ENCODE peak calls at places on chromosomes 12 and 14, in seven cellular contexts. W is KG1; V is activated CD8-positive, alpha-beta memory T cell treated with anti-CD3 and anti-CD28 coated beads, Interleukin-2, amount 50 U/mL, for 48 hours; A is NCI-H1417; Y is pancreas; T is NCI-H1436; B is EL. R is an unnamed sample.
A peak's percentile ranks its signal among the peaks of the same experiment; 100 is the strongest.

GRCh38 chr12:76881152-76881551 is 2.3 kb upstream of the CSRP2 start:
- DNase-seq in W (no peak), V (no peak), A (peak; percentile 31), Y (no peak), T (no peak), B (no peak), R (no peak)

GRCh38 chr12:111925171-111925570 is 83.1 kb downstream of the MAPKAPK5 start:
- DNase-seq in W (no peak), V (no peak), A (no peak), Y (no peak), T (no peak), B (no peak), R (no peak)

GRCh38 chr14:81319946-81320345 is 80.2 kb downstream of the STON2 start:
- DNase-seq in W (no peak), V (no peak), A (no peak), Y (no peak), T (no peak), B (no peak), R (no peak)

GRCh38 chr12:102334765-102335164 is 137.1 kb upstream of the PMCH start:
- DNase-seq in W (no peak), V (no peak), A (no peak), Y (no peak), T (no peak), B (no peak), R (no peak)

GRCh38 chr12:46671102-46671501 is 154.7 kb downstream of the SLC38A4 start:
- DNase-seq in W (no peak), V (no peak), A (no peak), Y (no peak), T (no peak), B (no peak), R (no peak)

GRCh38 chr14:64891839-64892375 is 12.2 kb upstream of the SPTB start:
- DNase-seq in W (peak; percentile 47), V (no peak), A (peak; percentile 75), Y (no peak), T (peak; percentile 73), B (peak; percentile 61), R (peak; percentile 92)

GRCh38 chr12:56081393-56082347 is 1.7 kb downstream of the ERBB3 start:
- DNase-seq in W (no peak), V (no peak), A (no peak), Y (peak; percentile 61), T (no peak), B (no peak), R (no peak)

GRCh38 chr12:51049525-51049924 is 1.4 kb downstream of the LETMD1 start:
- DNase-seq in W (no peak), V (no peak), A (no peak), Y (no peak), T (no peak), B (no peak), R (no peak)

GRCh38 chr12:47346251-47347019 is 266.7 kb upstream of the AMIGO2 start:
- DNase-seq in W (no peak), V (no peak), A (peak; percentile 50), Y (no peak), T (peak; percentile 4), B (no peak), R (no peak)